ENCODE peak calls at places on chromosomes 5 and 9, in nine cellular contexts. B is neural progenitor cell; A is fibroblast of lung; J is IMR-90; H is psoas muscle; W is right cardiac atrium; L is uterus; V is effector memory CD4-positive, alpha-beta T cell; M is heart left ventricle. T is an unnamed sample.

GRCh38 chr5:43152946-43153345 is 32.2 kb downstream of the ZNF131 start:
- DNase-seq in B (no peak), A (peak; percentile 70), J (peak; percentile 76), H (no peak), W (no peak), L (no peak), V (no peak), M (no peak), T (no peak)

GRCh38 chr5:180349391-180349790 is 3.7 kb downstream of the GFPT2 start:
- DNase-seq in B (no peak), A (no peak), J (no peak), H (no peak), W (no peak), L (no peak), V (no peak), M (no peak), T (no peak)

GRCh38 chr5:45800331-45800730 is 104.2 kb upstream of the HCN1 start:
- DNase-seq in B (no peak), A (no peak), J (no peak), H (no peak), W (peak; percentile 30), L (no peak), V (no peak), M (no peak), T (no peak)

GRCh38 chr9:97904725-97905124 is 17.6 kb downstream of the TRMO start:
- DNase-seq in B (no peak), A (no peak), J (no peak), H (no peak), W (no peak), L (no peak), V (no peak), M (no peak), T (no peak)

GRCh38 chr9:94269264-94269663 is 10.2 kb downstream of the ZNF169 start:
- DNase-seq in B (no peak), A (no peak), J (no peak), H (no peak), W (no peak), L (no peak), V (no peak), M (peak; percentile 12), T (no peak)

GRCh38 chr5:143145388-143145787 is 258.1 kb downstream of the NR3C1 start:
- DNase-seq in B (no peak), A (no peak), J (no peak), H (no peak), W (no peak), L (no peak), V (no peak), M (no peak), T (no peak)

GRCh38 chr9:22117511-22118388 is 108.6 kb upstream of the CDKN2B start:
- DNase-seq in B (no peak), A (peak; percentile 90), J (peak; percentile 83), H (no peak), W (no peak), L (no peak), V (no peak), M (no peak), T (no peak)

GRCh38 chr5:59061377-59061776 is 478.5 kb downstream of the RAB3C start:
- DNase-seq in B (no peak), A (no peak), J (peak; percentile 68), H (no peak), W (no peak), L (no peak), V (no peak), M (no peak), T (no peak)

GRCh38 chr9:99134893-99135341 is 30.0 kb downstream of the TGFBR1 start:
- DNase-seq in B (no peak), A (peak; percentile 85), J (peak; percentile 78), H (no peak), W (no peak), L (no peak), V (no peak), M (no peak), T (no peak)

GRCh38 chr9:129002989-129003388 is 25.1 kb downstream of the SH3GLB2 start:
- DNase-seq in B (no peak), A (no peak), J (no peak), H (no peak), W (no peak), L (no peak), V (no peak), M (no peak), T (no peak)

GRCh38 chr9:37994639-37995347 is 74.2 kb downstream of the SHB start:
- DNase-seq in B (no peak), A (peak; percentile 75), J (peak; percentile 88), H (peak; percentile 86), W (peak; percentile 93), L (peak; percentile 39), V (no peak), M (peak; percentile 84), T (peak; percentile 89)

DNA sequence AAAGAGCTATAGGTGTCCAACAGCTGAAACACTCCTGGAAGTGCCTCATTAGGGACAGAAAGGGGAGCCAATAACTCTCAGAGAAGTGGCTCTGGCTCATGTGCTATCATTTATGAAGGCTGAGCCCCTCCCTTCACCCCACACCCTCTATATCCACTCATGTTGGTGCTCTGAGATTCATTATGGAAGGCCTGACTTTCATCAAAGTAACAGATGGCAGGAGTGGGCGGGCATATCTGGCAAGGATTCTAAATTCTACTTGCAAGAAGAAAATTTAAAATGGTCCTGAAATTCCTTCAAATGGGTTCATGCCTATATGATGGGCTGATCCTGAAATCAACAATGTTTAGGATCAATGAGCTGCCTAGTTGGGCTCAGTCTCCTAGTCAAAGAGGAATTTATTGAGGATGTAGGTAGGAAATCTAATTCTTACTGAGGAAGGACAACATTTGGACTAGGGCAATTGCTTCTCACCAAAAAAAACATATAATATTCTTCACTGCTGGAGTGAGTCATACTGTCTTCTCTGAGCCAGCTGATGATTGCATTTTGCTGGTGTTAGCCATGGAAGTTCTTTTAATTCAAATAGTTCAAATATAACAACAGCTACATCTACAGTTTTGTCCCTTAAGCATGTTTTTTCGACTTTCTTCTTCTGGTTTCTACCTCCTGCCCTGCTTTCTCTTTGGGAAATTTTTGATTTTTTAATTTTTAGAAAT is 23.5 kb downstream of the NMRK1 start:
- DNase-seq in B (no peak), A (peak; percentile 62), J (peak; percentile 72), H (no peak), W (no peak), L (peak; percentile 41), V (no peak), M (no peak), T (no peak)
- H3K27ac ChIP-seq in B (no peak overlapping the region), A (no peak overlapping the region), J (no peak overlapping the region), H (peak overlapping the region; percentile 37), W (no peak overlapping the region), L (peak overlapping the region; percentile 30), V (no peak overlapping the region), M (no peak overlapping the region), T (no peak overlapping the region)

GRCh38 chr5:33166971-33167370 is 273.8 kb upstream of the TARS1 start:
- DNase-seq in B (no peak), A (no peak), J (no peak), H (no peak), W (no peak), L (no peak), V (no peak), M (no peak), T (no peak)
- H3K27ac ChIP-seq in B (no peak overlapping the region), A (no peak overlapping the region), J (no peak overlapping the region), H (no peak overlapping the region), W (no peak overlapping the region), L (no peak overlapping the region), V (no peak overlapping the region), M (no peak overlapping the region), T (no peak overlapping the region)

GRCh38 chr5:83374547-83374946 is 97.0 kb upstream of the VCAN start:
- DNase-seq in B (no peak), A (peak; percentile 72), J (peak; percentile 67), H (peak; percentile 14), W (no peak), L (peak; percentile 42), V (no peak), M (peak; percentile 21), T (no peak)

GRCh38 chr5:83378624-83379259 is 92.8 kb upstream of the VCAN start:
- DNase-seq in B (no peak), A (no peak), J (no peak), H (no peak), W (no peak), L (no peak), V (no peak), M (no peak), T (no peak)

GRCh38 chr5:83375049-83375710 is 96.4 kb upstream of the VCAN start:
- DNase-seq in B (no peak), A (peak; percentile 36), J (peak; percentile 10), H (no peak), W (no peak), L (no peak), V (no peak), M (no peak), T (no peak)

GRCh38 chr5:83376461-83376860 is 95.1 kb upstream of the VCAN start:
- DNase-seq in B (no peak), A (no peak), J (no peak), H (no peak), W (no peak), L (no peak), V (no peak), M (no peak), T (no peak)

GRCh38 chr5:83377131-83377865 is 94.2 kb upstream of the VCAN start:
- DNase-seq in B (no peak), A (peak; percentile 77), J (peak; percentile 92), H (no peak), W (no peak), L (no peak), V (no peak), M (no peak), T (no peak)
- H3K27ac ChIP-seq in B (no peak overlapping the region), A (peak overlapping the region; percentile 67), J (peak overlapping the region; percentile 16), H (no peak overlapping the region), W (no peak overlapping the region), L (peak overlapping the region; percentile 10), V (no peak overlapping the region), M (peak overlapping the region; percentile 52), T (no peak overlapping the region)

GRCh38 chr5:31992377-31992776 is 181.7 kb downstream of the GOLPH3 start:
- DNase-seq in B (no peak), A (no peak), J (no peak), H (no peak), W (no peak), L (no peak), V (no peak), M (no peak), T (no peak)

GRCh38 chr5:31990296-31990695 is 183.8 kb downstream of the GOLPH3 start:
- DNase-seq in B (no peak), A (peak; percentile 48), J (no peak), H (no peak), W (no peak), L (no peak), V (no peak), M (no peak), T (no peak)

GRCh38 chr5:31987985-31988710 is 186.0 kb downstream of the GOLPH3 start:
- DNase-seq in B (no peak), A (peak; percentile 99), J (peak; percentile 97), H (no peak), W (no peak), L (peak; percentile 35), V (no peak), M (no peak), T (no peak)

GRCh38 chr5:31993182-31993961 is 180.7 kb downstream of the GOLPH3 start:
- DNase-seq in B (no peak), A (peak; percentile 86), J (peak; percentile 50), H (peak; percentile 30), W (no peak), L (no peak), V (no peak), M (no peak), T (no peak)

DNA sequence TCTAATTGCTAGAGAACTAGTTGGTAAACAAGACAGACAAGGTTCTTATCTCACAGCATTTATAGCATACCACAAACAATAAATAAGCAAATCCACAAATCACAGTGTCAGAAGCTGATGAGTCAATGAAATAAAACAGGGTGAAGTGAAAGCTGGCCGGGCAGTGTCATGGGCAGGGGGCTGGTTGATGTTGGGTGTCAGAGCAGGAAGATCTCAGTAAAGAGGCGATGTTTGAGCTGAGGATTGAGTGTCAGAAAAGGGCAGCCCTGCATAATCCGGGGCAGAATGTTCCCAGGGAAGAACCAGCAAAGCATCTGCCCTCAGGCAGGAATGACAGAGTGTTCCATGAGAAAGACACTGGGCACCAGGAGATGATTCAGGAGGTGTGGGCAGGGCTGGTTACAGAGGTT is 183.4 kb downstream of the GOLPH3 start:
- DNase-seq in B (no peak), A (no peak), J (no peak), H (no peak), W (no peak), L (no peak), V (no peak), M (no peak), T (no peak)
- H3K27ac ChIP-seq in B (no peak overlapping the region), A (no peak overlapping the region), J (no peak overlapping the region), H (no peak overlapping the region), W (no peak overlapping the region), L (peak overlapping the region; percentile 67), V (no peak overlapping the region), M (no peak overlapping the region), T (no peak overlapping the region)